ENCODE peak calls at places on chromosomes 3 and 15, in four cellular contexts. S, X, B and K are unnamed samples.
A peak's percentile ranks its signal among the peaks of the same experiment; 100 is the strongest.

GRCh38 chr15:62164500-62165028 is 521 bp downstream of the C2CD4B start:
- DNase-seq in S (no peak), X (no peak), B (no peak), K (peak; percentile 12)

GRCh38 chr3:182309120-182309519 is 484.2 kb upstream of the ATP11B start:
- DNase-seq in S (no peak), X (no peak), B (peak; percentile 20), K (no peak)

GRCh38 chr3:184334470-184335158 is 2.8 kb upstream of the FAM131A start:
- DNase-seq in S (peak; percentile 86), X (no peak), B (peak; percentile 76), K (peak; percentile 28)

GRCh38 chr3:34783881-34784280 is 855.4 kb upstream of the ARPP21 start:
- DNase-seq in S (no peak), X (no peak), B (no peak), K (no peak)

GRCh38 chr3:182782149-182782548 is 11.2 kb upstream of the ATP11B start:
- DNase-seq in S (no peak), X (no peak), B (no peak), K (no peak)

GRCh38 chr3:149214702-149215101 is 6.9 kb downstream of the CP start:
- DNase-seq in S (no peak), X (no peak), B (no peak), K (peak; percentile 49)

GRCh38 chr15:85533949-85534543 is 153.6 kb downstream of the AKAP13 start:
- DNase-seq in S (no peak), X (no peak), B (no peak), K (no peak)

GRCh38 chr15:31366169-31366734 is 39.6 kb downstream of the KLF13 start:
- DNase-seq in S (no peak), X (no peak), B (no peak), K (no peak)

GRCh38 chr3:154954750-154955149 is 125.4 kb upstream of the MME start:
- DNase-seq in S (peak; percentile 76), X (no peak), B (peak; percentile 48), K (no peak)

DNA sequence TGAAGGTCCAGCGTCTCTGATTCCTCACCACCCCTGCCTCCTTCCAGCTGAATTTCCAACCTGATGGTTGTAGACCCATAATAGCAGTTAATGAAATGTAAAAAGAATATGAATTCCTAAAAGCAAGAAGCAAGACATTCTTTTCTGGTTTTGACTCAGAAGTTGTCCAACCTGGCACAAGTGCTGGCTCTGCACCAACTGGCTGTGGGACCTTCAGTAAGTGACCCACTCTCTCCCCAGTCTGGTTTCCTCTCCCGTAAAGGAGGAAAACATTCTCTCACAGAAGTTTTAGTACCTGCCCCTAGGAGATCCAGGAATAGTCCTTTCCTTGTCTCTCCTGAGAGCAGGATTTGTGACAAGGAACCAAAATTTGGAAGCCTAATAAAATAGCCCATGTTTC is 236.9 kb upstream of the TRIM42 start:
- DNase-seq in S (peak; percentile 15), X (no peak), B (no peak), K (peak; percentile 11)
- TF ChIP-seq ELK1 in S (no peak), X (no peak), B (no peak), K (no peak)

GRCh38 chr3:189690237-189690636 is 59.0 kb downstream of the TP63 start:
- DNase-seq in S (no peak), X (no peak), B (no peak), K (no peak)
- TF ChIP-seq ELK1 in S (no peak), X (no peak), B (no peak), K (no peak)

GRCh38 chr15:50996641-50997040 is 88.2 kb downstream of the AP4E1 start:
- DNase-seq in S (peak; percentile 76), X (no peak), B (no peak), K (no peak)
- TF ChIP-seq ELK1 in S (no peak), X (no peak), B (no peak), K (no peak)

DNA sequence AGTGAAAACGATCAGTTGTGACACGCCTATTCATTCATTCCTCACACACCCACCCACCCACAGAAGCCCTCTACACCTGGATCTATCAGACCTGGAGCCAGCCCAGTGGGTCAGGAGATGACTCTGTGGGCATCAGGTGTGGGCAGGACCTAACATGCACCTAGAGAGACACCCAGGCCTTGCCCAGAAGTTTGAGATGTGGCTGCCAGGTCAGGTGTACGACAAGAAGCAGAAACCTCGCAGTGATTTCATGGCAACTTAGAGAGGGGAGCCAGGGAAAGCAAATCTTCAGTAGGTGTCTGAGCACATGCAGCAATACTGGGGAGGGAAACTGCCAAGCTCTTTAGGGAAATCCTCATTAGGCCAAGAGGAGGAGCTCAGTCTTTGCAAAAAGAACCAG is 264.7 kb upstream of the ROPN1 start:
- DNase-seq in S (no peak), X (no peak), B (no peak), K (no peak)
- TF ChIP-seq ELK1 in S (no peak), X (no peak), B (no peak), K (no peak)

GRCh38 chr3:4729061-4729973 is 236.2 kb downstream of the ITPR1 start:
- DNase-seq in S (no peak), X (no peak), B (no peak), K (no peak)

GRCh38 chr3:4734454-4734853 is 241.3 kb downstream of the ITPR1 start:
- DNase-seq in S (no peak), X (no peak), B (peak; percentile 51), K (no peak)

GRCh38 chr3:4732974-4733373 is 239.8 kb downstream of the ITPR1 start:
- DNase-seq in S (no peak), X (no peak), B (no peak), K (no peak)

GRCh38 chr3:4731543-4732111 is 238.5 kb downstream of the ITPR1 start:
- DNase-seq in S (no peak), X (no peak), B (no peak), K (no peak)

GRCh38 chr3:4730734-4731133 is 237.6 kb downstream of the ITPR1 start:
- DNase-seq in S (no peak), X (no peak), B (no peak), K (no peak)
- TF ChIP-seq ELK1 in S (no peak), X (no peak), B (no peak), K (no peak)